ENCODE peak calls at places on chromosomes 11 and 22, in five cellular contexts. U is sciatic nerve; L is RKO; T is HuH-7.5; H is stimulated activated effector memory CD8-positive, alpha-beta T cell treated with anti-CD3 and anti-CD28 coated beads, Interleukin-12 subunit alpha, Interleukin-12 subunit beta, amount 100 ng/mL, for 72 hours. V is an unnamed sample.

GRCh38 chr11:13446444-13446843 is 16.6 kb downstream of the BTBD10 start:
- DNase-seq in T (no peak), L (peak; percentile 26), H (no peak), U (no peak), V (no peak)

GRCh38 chr11:71078482-71078881 is 173.9 kb downstream of the SHANK2 start:
- DNase-seq in T (no peak), U (no peak), L (peak; percentile 16), H (no peak), V (no peak)

GRCh38 chr11:61497473-61497872 is 11.1 kb upstream of the LRRC10B start:
- DNase-seq in H (no peak), L (no peak), T (no peak), U (no peak), V (no peak)

GRCh38 chr11:104761511-104761910 is 136.7 kb downstream of the CASP12 start:
- DNase-seq in T (no peak), H (no peak), U (no peak), L (no peak), V (no peak)

GRCh38 chr22:45770506-45770905 is 98.9 kb downstream of the ATXN10 start:
- DNase-seq in T (no peak), U (no peak), H (no peak), L (no peak), V (no peak)

GRCh38 chr11:9385288-9385902 is 943 bp downstream of the IPO7 start:
- DNase-seq in T (peak; percentile 38), U (no peak), L (peak; percentile 70), H (no peak), V (no peak)

GRCh38 chr11:44150395-44150794 is 54.9 kb downstream of the EXT2 start:
- DNase-seq in T (no peak), U (no peak), H (no peak), L (no peak), V (no peak)

GRCh38 chr11:74838188-74838587 is 89.5 kb downstream of the RNF169 start:
- DNase-seq in U (no peak), L (no peak), T (no peak), H (no peak), V (no peak)

GRCh38 chr11:116928102-116928777 is 90.8 kb upstream of the APOA1 start:
- DNase-seq in U (no peak), L (no peak), T (no peak), H (no peak), V (no peak)

GRCh38 chr11:56948991-56949390 is 39.7 kb upstream of the OR5AK2 start:
- DNase-seq in H (no peak), L (no peak), T (peak; percentile 39), U (no peak), V (no peak)

GRCh38 chr11:101448881-101449442 is 134.8 kb downstream of the TRPC6 start:
- DNase-seq in U (no peak), T (no peak), H (no peak), L (no peak), V (no peak)

GRCh38 chr22:44648821-44649566 is 53.0 kb upstream of the PRR5 start:
- DNase-seq in U (peak; percentile 48), L (no peak), H (no peak), T (no peak), V (peak; percentile 87)

GRCh38 chr11:70544067-70544773 is 145.9 kb downstream of the CTTN start:
- DNase-seq in T (no peak), L (no peak), H (no peak), U (no peak), V (no peak)

GRCh38 chr22:17700778-17701177 is 62.2 kb downstream of the BCL2L13 start:
- DNase-seq in H (no peak), U (no peak), L (no peak), T (no peak), V (no peak)

GRCh38 chr11:6321961-6322362 is 1.7 kb upstream of the CAVIN3 start:
- DNase-seq in U (no peak), H (no peak), T (no peak), L (peak; percentile 78), V (no peak)

GRCh38 chr11:85827768-85828639 is 17.1 kb upstream of the SYTL2 start:
- DNase-seq in H (no peak), U (no peak), L (peak; percentile 75), T (no peak), V (no peak)

GRCh38 chr11:9039863-9040262 is 36.1 kb upstream of the NRIP3 start:
- DNase-seq in H (no peak), T (no peak), U (no peak), L (no peak), V (no peak)

GRCh38 chr11:121589946-121590537 is 137.3 kb upstream of the SORL1-AS1 start:
- DNase-seq in H (peak; percentile 52), T (no peak), L (no peak), U (no peak), V (no peak)

GRCh38 chr22:23704062-23704461 is 13.2 kb downstream of the RGL4 start:
- DNase-seq in L (no peak), U (no peak), H (no peak), T (no peak), V (no peak)

GRCh38 chr11:73217131-73217809 is 811 bp upstream of the P2RY2 start:
- DNase-seq in T (no peak), H (no peak), L (no peak), U (no peak), V (no peak)

GRCh38 chr11:36264601-36265344 is 24.5 kb downstream of the COMMD9 start:
- DNase-seq in T (no peak), H (no peak), U (no peak), L (no peak), V (no peak)

GRCh38 chr11:81579339-81579738 is 1154.3 kb downstream of the FAM181B start:
- DNase-seq in H (no peak), T (no peak), L (no peak), U (no peak), V (no peak)

GRCh38 chr22:20653795-20654342 is 120.0 kb upstream of the SERPIND1 start:
- DNase-seq in H (peak; percentile 37), T (no peak), U (no peak), L (no peak), V (peak; percentile 14)

GRCh38 chr11:65429724-65430405 is 7.3 kb downstream of the NEAT1 start:
- DNase-seq in T (no peak), U (peak; percentile 83), H (no peak), L (no peak), V (peak; percentile 91)

GRCh38 chr11:132864811-132865576 is 667.3 kb downstream of the OPCML start:
- DNase-seq in T (no peak), U (no peak), L (no peak), H (no peak), V (no peak)